ENCODE peak calls at places on chromosomes 2 and 18, in eight cellular contexts. C, J, K, W, Y, L, H and Z are unnamed samples.

GRCh38 chr2:215619989-215620388 is 184.1 kb upstream of the FN1 start:
- DNase-seq in W (no peak), H (no peak), K (no peak), C (no peak), J (no peak), L (no peak), Y (no peak), Z (peak; percentile 34)

GRCh38 chr2:58240595-58240937 is 559 bp downstream of the FANCL start:
- DNase-seq in W (peak; percentile 14), Y (no peak), L (no peak), C (no peak), J (no peak), H (no peak), K (no peak), Z (no peak)

GRCh38 chr2:37618326-37618725 is 53.1 kb downstream of the CDC42EP3 start:
- DNase-seq in L (no peak), W (no peak), K (no peak), H (no peak), Y (no peak), J (no peak), C (no peak), Z (no peak)

GRCh38 chr2:71043531-71044407 is 24.7 kb upstream of the NAGK start:
- DNase-seq in L (no peak), Y (no peak), W (peak; percentile 25), J (no peak), K (no peak), H (no peak), C (no peak), Z (no peak)

GRCh38 chr2:235050992-235051351 is 99.2 kb downstream of the SH3BP4 start:
- DNase-seq in K (peak; percentile 66), J (no peak), C (no peak), Y (peak; percentile 60), H (peak; percentile 65), W (peak; percentile 89), L (no peak), Z (no peak)

GRCh38 chr2:120406566-120406965 is 60.6 kb downstream of the INHBB start:
- DNase-seq in C (no peak), K (no peak), J (no peak), W (no peak), L (no peak), Y (no peak), H (no peak), Z (no peak)

GRCh38 chr2:207227062-207227748 is 61.5 kb upstream of the KLF7 start:
- DNase-seq in L (peak; percentile 63), K (peak; percentile 60), H (peak; percentile 63), W (no peak), Y (peak; percentile 45), J (no peak), C (no peak), Z (peak; percentile 49)

GRCh38 chr18:21448301-21448700 is 152.2 kb downstream of the ESCO1 start:
- DNase-seq in K (no peak), L (no peak), J (no peak), W (no peak), H (no peak), Y (no peak), C (no peak), Z (no peak)

GRCh38 chr2:96928277-96928781 is 58.1 kb downstream of the FAM178B start:
- DNase-seq in J (no peak), C (no peak), H (no peak), L (no peak), Y (no peak), K (peak; percentile 82), W (no peak), Z (no peak)

GRCh38 chr2:165621086-165621560 is 151.6 kb downstream of the CSRNP3 start:
- DNase-seq in H (no peak), K (no peak), J (no peak), W (no peak), Y (peak; percentile 63), L (no peak), C (no peak), Z (no peak)

GRCh38 chr2:53646788-53647187 is 120.8 kb upstream of the CHAC2 start:
- DNase-seq in W (no peak), H (no peak), Y (no peak), C (no peak), L (peak; percentile 75), K (no peak), J (no peak), Z (no peak)

GRCh38 chr2:120013569-120014223 is 819 bp downstream of the EPB41L5 start:
- DNase-seq in K (no peak), W (no peak), J (peak; percentile 4), Y (no peak), H (no peak), C (no peak), L (no peak), Z (peak; percentile 2)

GRCh38 chr18:46310258-46310657 is 206.1 kb downstream of the HAUS1 start:
- DNase-seq in L (no peak), C (no peak), Y (no peak), W (no peak), J (no peak), H (no peak), K (no peak), Z (peak; percentile 3)

GRCh38 chr2:9552491-9553178 is 3.0 kb downstream of the ADAM17 start:
- DNase-seq in H (no peak), C (no peak), L (no peak), Y (no peak), K (no peak), J (no peak), W (no peak), Z (no peak)

GRCh38 chr2:102301867-102302362 is 9.4 kb upstream of the IL1RL1 start:
- DNase-seq in J (peak; percentile 28), W (no peak), L (peak; percentile 57), C (peak; percentile 28), H (no peak), Y (no peak), K (no peak), Z (no peak)

GRCh38 chr2:190121971-190122370 is 59.4 kb upstream of the MSTN start:
- DNase-seq in C (no peak), Y (no peak), K (no peak), J (no peak), H (no peak), W (peak; percentile 30), L (peak; percentile 40), Z (no peak)

GRCh38 chr2:230627806-230628724 is 84.6 kb upstream of the CAB39 start:
- DNase-seq in K (no peak), L (no peak), C (no peak), J (no peak), W (no peak), Y (peak; percentile 20), H (no peak), Z (no peak)

GRCh38 chr2:219277703-219278654 is 1.2 kb upstream of the DNAJB2 start:
- DNase-seq in K (peak; percentile 72), Y (no peak), L (no peak), W (peak; percentile 81), C (peak; percentile 66), J (peak; percentile 64), H (peak; percentile 54), Z (peak; percentile 20)

GRCh38 chr2:187580462-187581124 is 26.4 kb upstream of the TFPI start:
- DNase-seq in C (no peak), H (no peak), K (no peak), Y (peak; percentile 56), W (peak; percentile 30), J (no peak), L (no peak), Z (no peak)